ENCODE peak calls at places on chromosomes 4 and X, in ten cellular contexts. E, Y, Z, Q, I, D, S, R, X and C are unnamed samples.

GRCh38 chr4:168076989-168077725 is 15.2 kb upstream of the ANXA10 start:
- DNase-seq in E (peak; percentile 58), Y (peak; percentile 81), Z (no peak), Q (no peak), I (peak; percentile 55), D (peak; percentile 69), S (peak; percentile 60), R (peak; percentile 81), X (peak; percentile 60), C (peak; percentile 24)

GRCh38 chrX:85851418-85851817 is 195.9 kb downstream of the CHM start:
- DNase-seq in E (peak; percentile 40), Y (peak; percentile 3), Z (no peak), Q (no peak), I (no peak), D (no peak), S (no peak), R (peak; percentile 49), X (no peak), C (no peak)

GRCh38 chr4:36168127-36168898 is 76.0 kb downstream of the ARAP2 start:
- DNase-seq in E (no peak), Y (peak; percentile 44), Z (no peak), Q (no peak), I (no peak), D (no peak), S (peak; percentile 9), R (no peak), X (no peak), C (no peak)

GRCh38 chrX:84192006-84192405 is 4.0 kb upstream of the RPS6KA6 start:
- DNase-seq in E (no peak), Y (no peak), Z (no peak), Q (no peak), I (no peak), D (no peak), S (no peak), R (no peak), X (no peak), C (no peak)

GRCh38 chr4:1310796-1311715 is 21.4 kb downstream of the MAEA start:
- DNase-seq in E (peak; percentile 47), Y (no peak), Z (no peak), Q (no peak), I (no peak), D (no peak), S (no peak), R (no peak), X (no peak), C (no peak)

GRCh38 chrX:103742339-103742738 is 31.6 kb downstream of the TMEM31 start:
- DNase-seq in E (no peak), Y (no peak), Z (no peak), Q (no peak), I (no peak), D (no peak), S (no peak), R (no peak), X (no peak), C (no peak)

GRCh38 chrX:989959-990510 is 222.4 kb downstream of the CRLF2 start:
- DNase-seq in E (peak; percentile 60), Y (peak; percentile 30), Z (peak; percentile 85), Q (peak; percentile 4), I (no peak), D (no peak), S (no peak), R (peak; percentile 21), X (peak; percentile 90), C (peak; percentile 50)

GRCh38 chrX:39477438-39478120 is 620.2 kb downstream of the BCOR start:
- DNase-seq in E (no peak), Y (peak; percentile 13), Z (no peak), Q (peak; percentile 30), I (peak; percentile 27), D (peak; percentile 26), S (no peak), R (no peak), X (no peak), C (peak; percentile 30)

GRCh38 chr4:126753592-126753991 is 879.2 kb upstream of the INTU start:
- DNase-seq in E (no peak), Y (no peak), Z (no peak), Q (no peak), I (no peak), D (no peak), S (no peak), R (no peak), X (no peak), C (no peak)

GRCh38 chr4:6473264-6474052 is 1.0 kb upstream of the PPP2R2C start:
- DNase-seq in E (peak; percentile 10), Y (no peak), Z (no peak), Q (no peak), I (no peak), D (no peak), S (no peak), R (no peak), X (peak; percentile 12), C (peak; percentile 27)

GRCh38 chr4:139568206-139568969 is 12.4 kb upstream of the SETD7 start:
- DNase-seq in E (no peak), Y (no peak), Z (peak; percentile 28), Q (no peak), I (no peak), D (no peak), S (no peak), R (no peak), X (no peak), C (no peak)

GRCh38 chrX:10761447-10761846 is 141.1 kb upstream of the MID1 start:
- DNase-seq in E (no peak), Y (no peak), Z (no peak), Q (peak; percentile 11), I (no peak), D (no peak), S (no peak), R (no peak), X (no peak), C (no peak)

GRCh38 chr4:105622269-105622668 is 69.8 kb downstream of the ARHGEF38 start:
- DNase-seq in E (no peak), Y (peak; percentile 22), Z (no peak), Q (no peak), I (no peak), D (no peak), S (no peak), R (no peak), X (no peak), C (no peak)